ENCODE peak calls at places on chromosomes 11 and 22, in five cellular contexts. Z is CD14-positive monocyte, F is SK-N-SH, W is psoas muscle, S is MM.1S. Y is an unnamed sample.
A peak's percentile ranks its signal among the peaks of the same experiment; 100 is the strongest.

GRCh38 chr11:123544631-123545375 is 109.6 kb downstream of the SCN3B start:
- DNase-seq in W (no peak), Z (no peak), F (peak; percentile 71), S (no peak), Y (no peak)

GRCh38 chr11:134667505-134667904 is 255.5 kb upstream of the B3GAT1 start:
- DNase-seq in F (no peak), S (no peak), W (no peak), Z (no peak), Y (no peak)

GRCh38 chr22:50702821-50703725 is 30.4 kb downstream of the SHANK3 start:
- DNase-seq in W (peak; percentile 36), S (no peak), F (no peak), Z (no peak), Y (no peak)

GRCh38 chr22:38540731-38541130 is 29.3 kb downstream of the DMC1 start:
- DNase-seq in Z (no peak), W (no peak), F (no peak), S (no peak), Y (no peak)

GRCh38 chr11:64419818-64420485 is 61.0 kb downstream of the RPS6KA4 start:
- DNase-seq in S (no peak), Z (no peak), W (no peak), F (no peak), Y (no peak)

GRCh38 chr11:119375629-119376196 is 5.8 kb downstream of the USP2 start:
- DNase-seq in S (no peak), W (peak; percentile 95), Z (no peak), F (peak; percentile 45), Y (peak; percentile 17)

GRCh38 chr11:79860336-79860735 is 419.5 kb upstream of the TENM4 start:
- DNase-seq in S (no peak), F (no peak), Z (no peak), W (no peak), Y (no peak)

GRCh38 chr22:20569059-20570058 is 61.9 kb downstream of the MED15 start:
- DNase-seq in F (no peak), W (peak; percentile 89), Z (no peak), S (no peak), Y (no peak)

GRCh38 chr11:46361283-46362145 is 14.3 kb downstream of the DGKZ start:
- DNase-seq in W (peak; percentile 92), Z (peak; percentile 76), S (peak; percentile 64), F (peak; percentile 88), Y (no peak)

GRCh38 chr22:44554411-44554810 is 56.4 kb upstream of the RTL6 start:
- DNase-seq in Z (no peak), F (no peak), S (no peak), W (no peak), Y (no peak)

GRCh38 chr22:46916886-46917625 is 154.6 kb downstream of the TBC1D22A start:
- DNase-seq in F (no peak), W (no peak), Z (no peak), S (no peak), Y (no peak)

GRCh38 chr22:19750666-19751490 is 9.7 kb upstream of the TBX1 start:
- DNase-seq in Z (no peak), W (no peak), F (no peak), S (no peak), Y (no peak)

GRCh38 chr11:114156131-114156581 is 96.6 kb downstream of the ZBTB16 start:
- DNase-seq in F (no peak), Z (no peak), S (no peak), W (peak; percentile 79), Y (no peak)

GRCh38 chr11:128497057-128497957 is 90.1 kb downstream of the ETS1 start:
- DNase-seq in W (peak; percentile 64), F (peak; percentile 57), Z (no peak), S (no peak), Y (no peak)

GRCh38 chr11:11056316-11056715 is 198.5 kb upstream of the ZBED5 start:
- DNase-seq in S (no peak), F (no peak), W (no peak), Z (no peak), Y (no peak)

GRCh38 chr22:43956383-43956782 is 1.1 kb downstream of the SAMM50 start:
- DNase-seq in Z (no peak), W (no peak), F (no peak), S (no peak), Y (no peak)

GRCh38 chr11:109308551-109308950 is 113.4 kb upstream of the C11orf87 start:
- DNase-seq in F (no peak), Z (no peak), S (no peak), W (no peak), Y (no peak)

GRCh38 chr22:25998118-25998775 is 171.0 kb upstream of the SEZ6L start:
- DNase-seq in S (no peak), Z (no peak), W (no peak), F (no peak), Y (no peak)

GRCh38 chr22:38467438-38467903 is 425 bp upstream of the KDELR3 start:
- DNase-seq in W (no peak), F (no peak), Z (no peak), S (no peak), Y (no peak)

GRCh38 chr11:28965824-28966223 is 857.6 kb downstream of the METTL15 start:
- DNase-seq in W (no peak), S (no peak), Z (no peak), F (no peak), Y (no peak)

DNA sequence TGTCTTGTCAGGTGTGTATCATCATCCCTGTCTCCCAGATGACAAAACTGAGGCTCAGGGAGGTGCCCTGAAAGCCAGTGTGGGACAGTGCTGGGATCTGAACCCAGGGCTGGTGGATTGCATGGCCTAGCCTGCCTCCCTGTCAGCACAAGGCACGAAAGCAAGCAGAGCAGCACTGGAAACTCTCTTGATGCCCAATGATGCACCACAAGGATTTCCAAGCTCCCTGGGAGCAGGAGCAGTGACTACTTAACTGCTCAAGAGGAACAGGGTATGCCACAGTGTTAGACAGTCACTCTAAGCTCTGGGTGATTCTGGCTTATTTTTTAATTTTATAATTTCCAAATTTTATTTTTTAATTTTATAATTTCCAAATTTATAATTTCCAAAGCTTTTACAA is 9.0 kb downstream of the ZC3H7B start:
- DNase-seq in Z (no peak), S (no peak), F (no peak), W (no peak), Y (no peak)
- TF ChIP-seq CTCF in Z (no peak), S (no peak), F (no peak), W (no peak), Y (no peak)

DNA sequence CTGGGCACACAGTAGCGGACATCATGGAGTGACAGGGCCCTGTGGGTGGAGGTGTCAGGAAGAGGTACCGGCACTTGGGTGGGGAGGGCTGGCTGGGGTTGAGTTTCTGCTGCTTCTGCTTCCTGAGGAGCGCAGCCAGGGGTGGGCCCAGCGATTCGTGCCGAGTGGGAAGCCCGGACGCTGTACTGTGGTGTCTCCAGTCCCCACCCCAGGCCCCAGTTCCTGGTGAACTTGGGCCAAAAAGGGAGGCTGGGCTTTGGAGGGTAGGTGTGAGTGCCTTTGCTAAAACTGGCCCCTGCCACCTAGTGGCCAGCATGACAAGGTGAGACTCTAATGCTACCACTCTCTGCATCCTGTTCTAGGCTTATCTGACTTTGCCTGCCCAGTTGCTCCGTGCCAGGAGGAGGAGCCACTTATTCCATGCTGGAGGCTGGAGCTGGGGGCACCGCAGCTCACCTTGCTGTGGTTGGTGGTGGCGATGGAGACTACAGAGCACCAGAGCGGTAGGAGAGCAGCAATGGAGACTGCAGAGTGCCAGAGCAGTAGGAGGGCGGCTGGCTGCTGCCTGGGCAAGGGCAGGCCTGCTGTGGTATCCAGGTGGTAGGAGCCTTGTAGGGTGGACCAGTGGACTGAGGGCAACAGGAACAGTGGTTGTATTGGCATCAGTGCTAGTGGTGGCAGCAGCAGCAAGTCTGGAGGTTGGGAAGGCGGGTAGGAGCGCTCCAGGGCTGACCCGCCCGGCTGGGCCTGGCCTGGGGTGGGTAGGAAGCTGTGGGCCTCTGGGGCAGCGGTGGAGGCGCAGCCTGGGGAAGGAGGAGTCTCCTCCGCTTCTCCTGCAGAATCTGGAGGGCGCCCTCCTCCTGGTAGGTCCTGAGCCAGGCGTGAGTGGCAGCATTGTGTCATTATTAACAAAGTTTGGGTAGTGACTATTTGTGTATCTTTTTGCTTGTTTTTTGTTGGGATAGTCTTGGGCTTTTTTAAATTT is 2.2 kb upstream of the RFPL2 start:
- DNase-seq in S (peak; percentile 59), F (peak; percentile 32), W (no peak), Z (no peak), Y (no peak)
- TF ChIP-seq CTCF in S (peak; percentile 68), F (peak; percentile 52), W (peak; percentile 27), Z (peak; percentile 80), Y (peak; percentile 50)

GRCh38 chr11:121446752-121447156 is 5.4 kb upstream of the SORL1 start:
- DNase-seq in Z (no peak), F (peak; percentile 67), W (no peak), S (no peak), Y (no peak)
- TF ChIP-seq CTCF in Z (no peak), F (peak; percentile 39), W (no peak), S (no peak), Y (peak; percentile 28)

GRCh38 chr11:75582935-75583709 is 21.1 kb downstream of the SERPINH1 start:
- DNase-seq in W (peak; percentile 85), S (peak; percentile 38), Z (no peak), F (peak; percentile 93), Y (peak; percentile 87)
- TF ChIP-seq CTCF in W (peak; percentile 43), S (peak; percentile 39), Z (peak; percentile 33), F (peak; percentile 50), Y (no peak)

GRCh38 chr11:116169776-116170175 is 603.0 kb downstream of the BUD13 start:
- DNase-seq in Z (no peak), S (no peak), F (no peak), W (no peak), Y (no peak)

GRCh38 chr11:116171271-116172140 is 601.3 kb downstream of the BUD13 start:
- DNase-seq in Z (no peak), W (no peak), S (no peak), F (no peak), Y (no peak)

GRCh38 chr11:116172156-116172555 is 600.6 kb downstream of the BUD13 start:
- DNase-seq in W (no peak), F (no peak), S (no peak), Z (no peak), Y (no peak)

GRCh38 chr11:116168459-116168787 is 604.4 kb downstream of the BUD13 start:
- DNase-seq in F (no peak), W (no peak), Z (no peak), S (no peak), Y (no peak)

DNA sequence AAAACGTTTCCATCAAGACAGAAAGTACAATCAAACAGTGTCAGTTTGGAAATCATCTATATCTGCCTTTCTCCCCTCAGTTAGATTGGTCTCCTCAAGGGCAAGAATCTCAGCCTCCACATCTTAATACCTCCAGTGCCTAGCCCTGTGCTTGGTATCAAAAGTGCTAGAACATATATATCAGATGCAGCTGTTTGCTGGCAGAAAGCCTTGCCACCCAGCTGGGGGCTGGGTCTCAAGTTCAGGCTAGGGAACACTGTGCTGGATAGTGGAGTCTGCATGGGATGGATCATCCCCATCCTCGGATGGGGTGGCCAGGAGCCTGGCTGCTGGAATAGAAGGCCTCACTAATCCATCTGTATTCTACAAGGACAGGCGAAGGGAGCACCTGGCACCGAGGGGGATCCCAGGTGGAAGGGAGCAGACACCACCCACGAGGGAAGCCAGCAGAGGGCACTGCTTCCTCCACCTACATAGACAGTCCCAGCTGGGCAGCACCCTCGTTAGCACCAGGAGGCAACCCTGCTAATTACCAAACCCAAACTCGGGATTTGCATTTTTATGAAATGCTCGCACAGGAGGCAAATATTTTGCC is 602.2 kb downstream of the BUD13 start:
- DNase-seq in F (peak; percentile 52), W (no peak), Z (no peak), S (no peak), Y (no peak)
- TF ChIP-seq CTCF in F (peak; percentile 44), W (no peak), Z (no peak), S (peak; percentile 27), Y (peak; percentile 56)

GRCh38 chr11:17735823-17736772 is 1.5 kb downstream of the KCNC1 start:
- DNase-seq in S (no peak), Z (no peak), W (peak; percentile 48), F (peak; percentile 92), Y (no peak)
- TF ChIP-seq CTCF in S (no peak), Z (peak; percentile 19), W (peak; percentile 15), F (peak; percentile 42), Y (peak; percentile 21)

Y was measured in D721Med.